ENCODE peak calls at places on chromosome 16, in four cellular contexts. F is K562, U is WTC11, Q is HepG2. Y is an unnamed sample.

GRCh38 chr16:1151424-1152122 is 1.3 kb upstream of the CACNA1H start:
- DNase-seq in F (no peak), U (no peak), Q (no peak), Y (no peak)

GRCh38 chr16:83113811-83114210 is 487.0 kb downstream of the CDH13 start:
- DNase-seq in F (no peak), U (no peak), Q (no peak), Y (no peak)

GRCh38 chr16:86608301-86608747 is 30.0 kb downstream of the FOXL1 start:
- DNase-seq in F (no peak), U (no peak), Q (no peak), Y (no peak)

GRCh38 chr16:7689234-7689633 is 356.6 kb downstream of the RBFOX1 start:
- DNase-seq in F (no peak), U (peak; percentile 19), Q (no peak), Y (no peak)

GRCh38 chr16:89363621-89364393 is 126.6 kb downstream of the ANKRD11 start:
- DNase-seq in F (peak; percentile 52), U (no peak), Q (peak; percentile 51), Y (no peak)

GRCh38 chr16:55913717-55914116 is 38.5 kb upstream of the CES5A start:
- DNase-seq in F (no peak), U (no peak), Q (no peak), Y (no peak)

GRCh38 chr16:87611456-87611855 is 9.1 kb downstream of the JPH3 start:
- DNase-seq in F (no peak), U (no peak), Q (no peak), Y (no peak)

GRCh38 chr16:89764711-89765201 is 43.4 kb downstream of the ZNF276 start:
- DNase-seq in F (no peak), U (no peak), Q (no peak), Y (peak; percentile 91)

GRCh38 chr16:85104821-85105391 is 7.4 kb downstream of the CIBAR2 start:
- DNase-seq in F (no peak), U (no peak), Q (no peak), Y (peak; percentile 21)

GRCh38 chr16:63789603-63790002 is 1332.3 kb downstream of the CDH11 start:
- DNase-seq in F (no peak), U (no peak), Q (no peak), Y (no peak)

GRCh38 chr16:3458852-3459361 is 15.4 kb downstream of the NAA60 start:
- DNase-seq in F (peak; percentile 31), U (no peak), Q (peak; percentile 94), Y (no peak)

GRCh38 chr16:85164838-85165516 is 52.7 kb upstream of the CIBAR2 start:
- DNase-seq in F (no peak), U (no peak), Q (no peak), Y (no peak)

GRCh38 chr16:85606920-85607319 is 6.2 kb upstream of the GSE1 start:
- DNase-seq in F (no peak), U (no peak), Q (no peak), Y (no peak)

GRCh38 chr16:22347100-22347820 is 27.2 kb downstream of the CDR2 start:
- DNase-seq in F (no peak), U (no peak), Q (no peak), Y (no peak)

GRCh38 chr16:23254338-23254737 is 47.8 kb upstream of the SCNN1B start:
- DNase-seq in F (no peak), U (no peak), Q (no peak), Y (no peak)

GRCh38 chr16:70402916-70403659 is 35.8 kb downstream of the ST3GAL2 start:
- DNase-seq in F (no peak), U (no peak), Q (peak; percentile 44), Y (no peak)

GRCh38 chr16:22220076-22220453 is 14.0 kb downstream of the EEF2K start:
- DNase-seq in F (no peak), U (no peak), Q (no peak), Y (no peak)

GRCh38 chr16:10959161-10959560 is 14.8 kb downstream of the CLEC16A start:
- DNase-seq in F (no peak), U (no peak), Q (no peak), Y (no peak)
- TF ChIP-seq CREM in F (no peak), U (no peak), Q (no peak), Y (no peak)

GRCh38 chr16:17313085-17313611 is 157.6 kb downstream of the XYLT1 start:
- DNase-seq in F (no peak), U (no peak), Q (no peak), Y (no peak)
- TF ChIP-seq CREM in F (no peak), U (no peak), Q (no peak), Y (no peak)

GRCh38 chr16:77551352-77551751 is 116.5 kb upstream of the ADAMTS18 start:
- DNase-seq in F (no peak), U (no peak), Q (no peak), Y (no peak)
- TF ChIP-seq CREM in F (no peak), U (no peak), Q (no peak), Y (no peak)

GRCh38 chr16:35200662-35201061 is 1741.2 kb downstream of the TP53TG3F start:
- DNase-seq in F (no peak), U (no peak), Q (no peak), Y (no peak)

GRCh38 chr16:35201151-35201550 is 1741.7 kb downstream of the TP53TG3F start:
- DNase-seq in F (no peak), U (no peak), Q (no peak), Y (no peak)

GRCh38 chr16:35196313-35196712 is 1736.9 kb downstream of the TP53TG3F start:
- DNase-seq in F (no peak), U (no peak), Q (no peak), Y (no peak)

GRCh38 chr16:35197656-35198055 is 1738.2 kb downstream of the TP53TG3F start:
- DNase-seq in F (no peak), U (no peak), Q (no peak), Y (no peak)

GRCh38 chr16:35198223-35199199 is 1739.1 kb downstream of the TP53TG3F start:
- DNase-seq in F (no peak), U (no peak), Q (no peak), Y (no peak)
- TF ChIP-seq CREM in F (no peak), U (no peak), Q (no peak), Y (no peak)

GRCh38 chr16:11183035-11183812 is 72.8 kb downstream of the SOCS1 start:
- DNase-seq in F (no peak), U (peak; percentile 52), Q (no peak), Y (peak; percentile 81)
- TF ChIP-seq CREM in F (no peak), U (no peak), Q (no peak), Y (peak; percentile 59)

Y was measured in GM12878.